ENCODE peak calls at places on chromosomes 5 and 9, in ten cellular contexts. One of them, this sample, is unnamed.
A peak's percentile ranks its signal among the peaks of the same experiment; 100 is the strongest.

GRCh38 chr9:35831040-35831439 is 2.0 kb downstream of the TMEM8B start:
- DNase-seq in OCI-LY7: no peak
- DNase-seq in psoas muscle: no peak
- DNase-seq in thyroid gland: no peak
- DNase-seq in aorta: no peak
- DNase-seq in spleen: no peak
- DNase-seq in heart left ventricle: no peak
- DNase-seq in GM23338: no peak
- DNase-seq in GM23248: no peak
- DNase-seq in IMR-90: no peak
- DNase-seq in this sample: no peak

GRCh38 chr9:112072721-112073553 is 102.2 kb downstream of the SUSD1 start:
- DNase-seq in spleen: no peak
- DNase-seq in GM23248: peak; percentile 92
- DNase-seq in heart left ventricle: no peak
- DNase-seq in OCI-LY7: no peak
- DNase-seq in GM23338: no peak
- DNase-seq in aorta: no peak
- DNase-seq in thyroid gland: no peak
- DNase-seq in psoas muscle: no peak
- DNase-seq in IMR-90: peak; percentile 98
- DNase-seq in this sample: no peak

GRCh38 chr9:137509198-137509597 is 41.0 kb downstream of the PNPLA7 start:
- DNase-seq in heart left ventricle: no peak
- DNase-seq in aorta: no peak
- DNase-seq in thyroid gland: no peak
- DNase-seq in GM23338: no peak
- DNase-seq in GM23248: no peak
- DNase-seq in OCI-LY7: no peak
- DNase-seq in psoas muscle: no peak
- DNase-seq in spleen: no peak
- DNase-seq in IMR-90: no peak
- DNase-seq in this sample: no peak

GRCh38 chr5:93601433-93602175 is 18.6 kb downstream of the NR2F1 start:
- DNase-seq in OCI-LY7: no peak
- DNase-seq in spleen: no peak
- DNase-seq in aorta: no peak
- DNase-seq in heart left ventricle: no peak
- DNase-seq in GM23338: peak; percentile 74
- DNase-seq in thyroid gland: no peak
- DNase-seq in IMR-90: peak; percentile 91
- DNase-seq in GM23248: no peak
- DNase-seq in psoas muscle: no peak
- DNase-seq in this sample: no peak

GRCh38 chr5:1216918-1217295 is 8.3 kb upstream of the SLC6A18 start:
- DNase-seq in GM23338: no peak
- DNase-seq in psoas muscle: peak; percentile 9
- DNase-seq in aorta: no peak
- DNase-seq in IMR-90: no peak
- DNase-seq in heart left ventricle: no peak
- DNase-seq in OCI-LY7: no peak
- DNase-seq in GM23248: no peak
- DNase-seq in thyroid gland: no peak
- DNase-seq in spleen: no peak
- DNase-seq in this sample: no peak

GRCh38 chr9:112051812-112052211 is 123.3 kb downstream of the SUSD1 start:
- DNase-seq in OCI-LY7: no peak
- DNase-seq in GM23248: peak; percentile 83
- DNase-seq in thyroid gland: no peak
- DNase-seq in spleen: no peak
- DNase-seq in GM23338: no peak
- DNase-seq in IMR-90: no peak
- DNase-seq in psoas muscle: no peak
- DNase-seq in aorta: no peak
- DNase-seq in heart left ventricle: no peak
- DNase-seq in this sample: no peak

GRCh38 chr9:79883073-79883645 is 311.4 kb downstream of the TLE4 start:
- DNase-seq in GM23338: no peak
- DNase-seq in thyroid gland: no peak
- DNase-seq in GM23248: no peak
- DNase-seq in OCI-LY7: peak; percentile 11
- DNase-seq in spleen: peak; percentile 91
- DNase-seq in heart left ventricle: no peak
- DNase-seq in aorta: no peak
- DNase-seq in IMR-90: no peak
- DNase-seq in psoas muscle: no peak
- DNase-seq in this sample: no peak

GRCh38 chr5:78211052-78211451 is 83.4 kb downstream of the AP3B1 start:
- DNase-seq in aorta: no peak
- DNase-seq in GM23338: no peak
- DNase-seq in thyroid gland: no peak
- DNase-seq in GM23248: no peak
- DNase-seq in heart left ventricle: no peak
- DNase-seq in spleen: no peak
- DNase-seq in IMR-90: no peak
- DNase-seq in psoas muscle: no peak
- DNase-seq in OCI-LY7: no peak
- DNase-seq in this sample: no peak

GRCh38 chr5:77358566-77359205 is 133.4 kb downstream of the WDR41 start:
- DNase-seq in spleen: no peak
- DNase-seq in psoas muscle: no peak
- DNase-seq in GM23338: no peak
- DNase-seq in IMR-90: peak; percentile 66
- DNase-seq in OCI-LY7: no peak
- DNase-seq in GM23248: peak; percentile 75
- DNase-seq in heart left ventricle: no peak
- DNase-seq in aorta: no peak
- DNase-seq in thyroid gland: no peak
- DNase-seq in this sample: no peak

GRCh38 chr9:104775961-104776360 is 12.0 kb downstream of the NIPSNAP3B start:
- DNase-seq in spleen: no peak
- DNase-seq in thyroid gland: no peak
- DNase-seq in heart left ventricle: no peak
- DNase-seq in GM23248: no peak
- DNase-seq in OCI-LY7: no peak
- DNase-seq in psoas muscle: no peak
- DNase-seq in GM23338: no peak
- DNase-seq in IMR-90: no peak
- DNase-seq in aorta: no peak
- DNase-seq in this sample: no peak

GRCh38 chr5:150227606-150228273 is 37.9 kb downstream of the SLC6A7 start:
- DNase-seq in GM23338: no peak
- DNase-seq in GM23248: peak; percentile 75
- DNase-seq in psoas muscle: no peak
- DNase-seq in heart left ventricle: no peak
- DNase-seq in OCI-LY7: no peak
- DNase-seq in IMR-90: peak; percentile 43
- DNase-seq in thyroid gland: no peak
- DNase-seq in spleen: no peak
- DNase-seq in aorta: no peak
- DNase-seq in this sample: no peak

GRCh38 chr9:135570456-135570855 is 8.9 kb downstream of the PAEP start:
- DNase-seq in OCI-LY7: no peak
- DNase-seq in heart left ventricle: no peak
- DNase-seq in spleen: no peak
- DNase-seq in GM23338: no peak
- DNase-seq in psoas muscle: no peak
- DNase-seq in IMR-90: no peak
- DNase-seq in GM23248: no peak
- DNase-seq in thyroid gland: no peak
- DNase-seq in aorta: no peak
- DNase-seq in this sample: no peak

GRCh38 chr5:41356746-41357145 is 143.4 kb upstream of the C6 start:
- DNase-seq in GM23248: no peak
- DNase-seq in thyroid gland: no peak
- DNase-seq in OCI-LY7: no peak
- DNase-seq in aorta: no peak
- DNase-seq in psoas muscle: no peak
- DNase-seq in IMR-90: no peak
- DNase-seq in GM23338: no peak
- DNase-seq in heart left ventricle: no peak
- DNase-seq in spleen: no peak
- DNase-seq in this sample: no peak

GRCh38 chr5:170151105-170151831 is 45.6 kb downstream of the FOXI1 start:
- DNase-seq in heart left ventricle: peak; percentile 61
- DNase-seq in thyroid gland: peak; percentile 96
- DNase-seq in psoas muscle: no peak
- DNase-seq in IMR-90: peak; percentile 44
- DNase-seq in GM23248: peak; percentile 84
- DNase-seq in OCI-LY7: no peak
- DNase-seq in spleen: no peak
- DNase-seq in aorta: peak; percentile 78
- DNase-seq in GM23338: peak; percentile 74
- DNase-seq in this sample: peak; percentile 38

GRCh38 chr5:58407042-58407709 is 52.7 kb downstream of the PLK2 start:
- DNase-seq in OCI-LY7: no peak
- DNase-seq in spleen: no peak
- DNase-seq in heart left ventricle: no peak
- DNase-seq in GM23338: peak; percentile 18
- DNase-seq in GM23248: peak; percentile 86
- DNase-seq in aorta: no peak
- DNase-seq in IMR-90: peak; percentile 88
- DNase-seq in psoas muscle: no peak
- DNase-seq in thyroid gland: no peak
- DNase-seq in this sample: no peak
- H3K4me1 ChIP-seq in OCI-LY7: no peaks in the 10 kb centered on the region
- H3K4me1 ChIP-seq in spleen: no peaks in the 10 kb centered on the region
- H3K4me1 ChIP-seq in heart left ventricle: no peaks in the 10 kb centered on the region
- H3K4me1 ChIP-seq in GM23338: peaks cover 29% of the 10 kb centered on the region
- H3K4me1 ChIP-seq in GM23248: peaks cover 47% of the 10 kb centered on the region
- H3K4me1 ChIP-seq in aorta: no peaks in the 10 kb centered on the region
- H3K4me1 ChIP-seq in IMR-90: peaks cover 4% of the 10 kb centered on the region
- H3K4me1 ChIP-seq in psoas muscle: no peaks in the 10 kb centered on the region
- H3K4me1 ChIP-seq in thyroid gland: no peaks in the 10 kb centered on the region
- H3K4me1 ChIP-seq in this sample: no peaks in the 10 kb centered on the region

GRCh38 chr9:131404581-131404980 is 10.7 kb downstream of the PRRC2B start:
- DNase-seq in thyroid gland: no peak
- DNase-seq in heart left ventricle: no peak
- DNase-seq in OCI-LY7: no peak
- DNase-seq in IMR-90: peak; percentile 46
- DNase-seq in aorta: no peak
- DNase-seq in GM23248: peak; percentile 42
- DNase-seq in psoas muscle: no peak
- DNase-seq in GM23338: no peak
- DNase-seq in spleen: no peak
- DNase-seq in this sample: no peak

GRCh38 chr9:131405858-131406566 is 12.1 kb downstream of the PRRC2B start:
- DNase-seq in GM23338: no peak
- DNase-seq in spleen: no peak
- DNase-seq in thyroid gland: no peak
- DNase-seq in IMR-90: no peak
- DNase-seq in aorta: peak; percentile 29
- DNase-seq in OCI-LY7: no peak
- DNase-seq in heart left ventricle: no peak
- DNase-seq in GM23248: no peak
- DNase-seq in psoas muscle: no peak
- DNase-seq in this sample: peak; percentile 10

GRCh38 chr9:131404987-131405386 is 11.1 kb downstream of the PRRC2B start:
- DNase-seq in heart left ventricle: no peak
- DNase-seq in OCI-LY7: no peak
- DNase-seq in IMR-90: no peak
- DNase-seq in thyroid gland: no peak
- DNase-seq in psoas muscle: no peak
- DNase-seq in aorta: peak; percentile 32
- DNase-seq in GM23338: no peak
- DNase-seq in spleen: no peak
- DNase-seq in GM23248: no peak
- DNase-seq in this sample: no peak

GRCh38 chr9:131406567-131407436 is 12.9 kb downstream of the PRRC2B start:
- DNase-seq in IMR-90: no peak
- DNase-seq in GM23248: peak; percentile 66
- DNase-seq in thyroid gland: no peak
- DNase-seq in heart left ventricle: no peak
- DNase-seq in spleen: no peak
- DNase-seq in OCI-LY7: no peak
- DNase-seq in psoas muscle: no peak
- DNase-seq in aorta: peak; percentile 8
- DNase-seq in GM23338: no peak
- DNase-seq in this sample: no peak

GRCh38 chr9:131405429-131405828 is 11.5 kb downstream of the PRRC2B start:
- DNase-seq in psoas muscle: peak; percentile 65
- DNase-seq in spleen: no peak
- DNase-seq in OCI-LY7: no peak
- DNase-seq in thyroid gland: peak; percentile 17
- DNase-seq in aorta: peak; percentile 51
- DNase-seq in IMR-90: peak; percentile 75
- DNase-seq in GM23338: peak; percentile 96
- DNase-seq in heart left ventricle: peak; percentile 76
- DNase-seq in GM23248: peak; percentile 81
- DNase-seq in this sample: no peak
- H3K4me1 ChIP-seq in psoas muscle: peaks cover 100% of the 10 kb centered on the region
- H3K4me1 ChIP-seq in spleen: peaks cover 100% of the 10 kb centered on the region
- H3K4me1 ChIP-seq in OCI-LY7: peaks cover 81% of the 10 kb centered on the region
- H3K4me1 ChIP-seq in thyroid gland: peaks cover 65% of the 10 kb centered on the region
- H3K4me1 ChIP-seq in aorta: peaks cover 6% of the 10 kb centered on the region
- H3K4me1 ChIP-seq in IMR-90: peaks cover 48% of the 10 kb centered on the region
- H3K4me1 ChIP-seq in GM23338: peaks cover 94% of the 10 kb centered on the region
- H3K4me1 ChIP-seq in heart left ventricle: peaks cover 38% of the 10 kb centered on the region
- H3K4me1 ChIP-seq in GM23248: peaks cover 88% of the 10 kb centered on the region
- H3K4me1 ChIP-seq in this sample: peaks cover 86% of the 10 kb centered on the region

GRCh38 chr9:127769985-127770904 is 8.2 kb downstream of the SH2D3C start:
- DNase-seq in thyroid gland: peak; percentile 20
- DNase-seq in GM23248: no peak
- DNase-seq in GM23338: no peak
- DNase-seq in spleen: peak; percentile 84
- DNase-seq in OCI-LY7: no peak
- DNase-seq in heart left ventricle: no peak
- DNase-seq in IMR-90: no peak
- DNase-seq in psoas muscle: no peak
- DNase-seq in aorta: no peak
- DNase-seq in this sample: no peak
- H3K4me1 ChIP-seq in thyroid gland: peaks cover 4% of the 10 kb centered on the region
- H3K4me1 ChIP-seq in GM23248: peaks cover 4% of the 10 kb centered on the region
- H3K4me1 ChIP-seq in GM23338: peaks cover 14% of the 10 kb centered on the region
- H3K4me1 ChIP-seq in spleen: peaks cover 100% of the 10 kb centered on the region
- H3K4me1 ChIP-seq in OCI-LY7: peaks cover 65% of the 10 kb centered on the region
- H3K4me1 ChIP-seq in heart left ventricle: no peaks in the 10 kb centered on the region
- H3K4me1 ChIP-seq in IMR-90: peaks cover 2% of the 10 kb centered on the region
- H3K4me1 ChIP-seq in psoas muscle: peaks cover 6% of the 10 kb centered on the region
- H3K4me1 ChIP-seq in aorta: no peaks in the 10 kb centered on the region
- H3K4me1 ChIP-seq in this sample: no peaks in the 10 kb centered on the region

DNA sequence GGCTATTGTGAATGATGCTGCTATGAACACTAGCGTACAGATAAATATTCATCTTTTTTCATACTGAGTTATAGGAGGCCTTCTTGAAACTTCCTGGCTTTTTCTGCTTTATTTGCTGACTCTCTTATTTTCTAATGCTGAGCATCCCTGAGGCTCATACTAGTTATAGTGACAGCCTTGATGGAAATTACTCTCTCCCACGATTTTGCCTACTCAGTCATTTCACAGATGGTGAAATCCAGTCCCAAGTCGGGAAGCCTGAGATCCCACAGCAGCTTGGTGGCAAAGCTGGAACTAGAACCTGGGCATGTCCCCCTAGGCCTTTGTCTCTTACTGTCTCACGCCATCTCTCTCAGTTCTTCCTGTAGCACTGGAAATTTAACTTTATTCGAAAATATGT is 22.4 kb downstream of the NANS start:
- DNase-seq in GM23248: no peak
- DNase-seq in spleen: peak; percentile 14
- DNase-seq in heart left ventricle: no peak
- DNase-seq in aorta: no peak
- DNase-seq in IMR-90: no peak
- DNase-seq in OCI-LY7: no peak
- DNase-seq in GM23338: no peak
- DNase-seq in psoas muscle: no peak
- DNase-seq in thyroid gland: no peak
- DNase-seq in this sample: no peak
- H3K4me1 ChIP-seq in GM23248: peaks cover 35% of the 10 kb centered on the region
- H3K4me1 ChIP-seq in spleen: peaks cover 57% of the 10 kb centered on the region
- H3K4me1 ChIP-seq in heart left ventricle: no peaks in the 10 kb centered on the region
- H3K4me1 ChIP-seq in aorta: no peaks in the 10 kb centered on the region
- H3K4me1 ChIP-seq in IMR-90: peaks cover 23% of the 10 kb centered on the region
- H3K4me1 ChIP-seq in OCI-LY7: peaks cover 17% of the 10 kb centered on the region
- H3K4me1 ChIP-seq in GM23338: peaks cover 10% of the 10 kb centered on the region
- H3K4me1 ChIP-seq in psoas muscle: no peaks in the 10 kb centered on the region
- H3K4me1 ChIP-seq in thyroid gland: no peaks in the 10 kb centered on the region
- H3K4me1 ChIP-seq in this sample: peaks cover 58% of the 10 kb centered on the region

This sample was measured in right lobe of liver.